ENCODE peak calls at places on chromosomes 4 and X, in four cellular contexts. T, M, P and J are unnamed samples.

GRCh38 chr4:189828298-189828697 is 112.4 kb upstream of the FRG1 start:
- DNase-seq in P (no peak), T (no peak), M (no peak), J (no peak)

GRCh38 chr4:121370729-121371325 is 10.0 kb downstream of the QRFPR start:
- DNase-seq in P (peak), M (peak), T (peak), J (no peak)

GRCh38 chrX:86148024-86148511 is at the start of gene DACH2:
- DNase-seq in T (peak), M (no peak), P (peak), J (peak)

GRCh38 chrX:103685396-103685795 is 1.1 kb downstream of the MORF4L2 start:
- DNase-seq in T (no peak), P (no peak), M (no peak), J (no peak)

GRCh38 chr4:169621754-169622481 is 1.5 kb downstream of the CLCN3 start:
- DNase-seq in M (peak), P (no peak), T (peak), J (no peak)

GRCh38 chr4:5043579-5043978 is 7.7 kb upstream of the STK32B start:
- DNase-seq in P (no peak), M (no peak), T (no peak), J (no peak)

GRCh38 chrX:40644821-40645358 is 2.5 kb downstream of the CXorf38 start:
- DNase-seq in M (peak), P (peak), T (peak), J (no peak)

GRCh38 chrX:1554469-1555210 is 17.7 kb upstream of the P2RY8 start:
- DNase-seq in P (no peak), M (no peak), T (peak), J (peak)

GRCh38 chr4:72471816-72472215 is 97.2 kb downstream of the ADAMTS3 start:
- DNase-seq in T (no peak), M (peak), P (no peak), J (no peak)

GRCh38 chr4:74793757-74794340 is 474 bp downstream of the BTC start:
- DNase-seq in M (peak), T (no peak), P (peak), J (no peak)